ENCODE peak calls at places on chromosomes 11 and 22, in four cellular contexts. E is K562, U is IMR-90, Y is keratinocyte. A is an unnamed sample.
A peak's percentile ranks its signal among the peaks of the same experiment; 100 is the strongest.

GRCh38 chr11:110432713-110433392 is 3.1 kb downstream of the FDX1 start:
- DNase-seq in E (no peak), U (peak; percentile 60), Y (no peak), A (peak; percentile 57)

GRCh38 chr11:65558785-65559509 is 788 bp upstream of the LTBP3 start:
- DNase-seq in E (no peak), U (peak; percentile 33), Y (no peak), A (peak; percentile 72)

GRCh38 chr11:117696489-117696888 is 100.5 kb downstream of the DSCAML1 start:
- DNase-seq in E (no peak), U (no peak), Y (no peak), A (no peak)

GRCh38 chr11:74141274-74141695 is 29.5 kb downstream of the C2CD3 start:
- DNase-seq in E (no peak), U (no peak), Y (no peak), A (peak; percentile 24)

GRCh38 chr11:66157182-66157864 is 87.3 kb downstream of the PACS1 start:
- DNase-seq in E (peak; percentile 38), U (peak; percentile 36), Y (no peak), A (peak; percentile 20)

GRCh38 chr11:11871991-11872401 is 30.2 kb downstream of the USP47 start:
- DNase-seq in E (no peak), U (no peak), Y (no peak), A (no peak)

GRCh38 chr22:31757265-31757664 is 3.4 kb downstream of the DEPDC5 start:
- DNase-seq in E (no peak), U (no peak), Y (no peak), A (no peak)

GRCh38 chr11:6812391-6813005 is 13.0 kb upstream of the OR6A2 start:
- DNase-seq in E (peak; percentile 59), U (peak; percentile 34), Y (peak; percentile 19), A (peak; percentile 48)

GRCh38 chr11:1204381-1205101 is 18.3 kb upstream of the MUC5B start:
- DNase-seq in E (no peak), U (no peak), Y (no peak), A (no peak)

GRCh38 chr11:76670475-76671235 is at the start of gene LRRC32:
- DNase-seq in E (peak; percentile 36), U (no peak), Y (no peak), A (peak; percentile 82)

GRCh38 chr11:78414321-78415051 is 3.1 kb downstream of the GAB2 start:
- DNase-seq in E (peak; percentile 65), U (peak; percentile 43), Y (no peak), A (peak; percentile 23)

GRCh38 chr11:111823131-111823530 is 48.2 kb downstream of the ALG9 start:
- DNase-seq in E (no peak), U (no peak), Y (no peak), A (no peak)

GRCh38 chr11:129853508-129854228 is 38.0 kb downstream of the TMEM45B start:
- DNase-seq in E (no peak), U (peak; percentile 49), Y (peak; percentile 64), A (no peak)

GRCh38 chr11:5807580-5807979 is 1.1 kb upstream of the OR52N2 start:
- DNase-seq in E (no peak), U (no peak), Y (no peak), A (no peak)

GRCh38 chr11:44634401-44635281 is 69.2 kb downstream of the CD82 start:
- DNase-seq in E (peak; percentile 69), U (peak; percentile 79), Y (peak; percentile 26), A (peak; percentile 75)

GRCh38 chr11:22879615-22880014 is 19.3 kb upstream of the CCDC179 start:
- DNase-seq in E (no peak), U (peak; percentile 40), Y (no peak), A (peak; percentile 42)

GRCh38 chr11:110311783-110312578 is 15.6 kb upstream of the RDX start:
- DNase-seq in E (peak; percentile 41), U (peak; percentile 75), Y (no peak), A (peak; percentile 90)

GRCh38 chr22:50072714-50073538 is 12.3 kb downstream of the MLC1 start:
- DNase-seq in E (no peak), U (no peak), Y (no peak), A (no peak)

GRCh38 chr22:37318255-37319109 is 36.2 kb downstream of the CYTH4 start:
- DNase-seq in E (no peak), U (no peak), Y (no peak), A (no peak)

GRCh38 chr11:86193297-86194095 is 51.1 kb upstream of the EED start:
- DNase-seq in E (peak; percentile 97), U (peak; percentile 80), Y (peak; percentile 80), A (peak; percentile 84)

GRCh38 chr11:110858556-110858921 is 146.3 kb upstream of the ARHGAP20 start:
- DNase-seq in E (no peak), U (no peak), Y (no peak), A (no peak)

GRCh38 chr11:133947298-133947905 is 9.4 kb downstream of the IGSF9B start:
- DNase-seq in E (peak; percentile 10), U (peak; percentile 23), Y (no peak), A (peak; percentile 20)

GRCh38 chr11:2201542-2201941 is 29.9 kb upstream of the TH start:
- DNase-seq in E (no peak), U (no peak), Y (no peak), A (no peak)

GRCh38 chr11:5242933-5243844 is 6.5 kb downstream of the HBG1 start:
- DNase-seq in E (peak; percentile 88), U (peak; percentile 53), Y (no peak), A (no peak)

GRCh38 chr11:61075891-61076290 is 26.4 kb upstream of the CD5 start:
- DNase-seq in E (no peak), U (peak; percentile 35), Y (no peak), A (no peak)

GRCh38 chr22:37314315-37315046 is 32.2 kb downstream of the CYTH4 start:
- DNase-seq in E (no peak), U (no peak), Y (no peak), A (peak; percentile 26)

GRCh38 chr22:37176464-37177061 is 11.5 kb downstream of the C1QTNF6 start:
- DNase-seq in E (no peak), U (peak; percentile 78), Y (no peak), A (peak; percentile 96)

GRCh38 chr22:38612217-38613006 is 42.4 kb upstream of the DMC1 start:
- DNase-seq in E (no peak), U (no peak), Y (no peak), A (no peak)

GRCh38 chr11:120978701-120979100 is 45.2 kb upstream of the TBCEL start:
- DNase-seq in E (no peak), U (no peak), Y (no peak), A (no peak)

DNA sequence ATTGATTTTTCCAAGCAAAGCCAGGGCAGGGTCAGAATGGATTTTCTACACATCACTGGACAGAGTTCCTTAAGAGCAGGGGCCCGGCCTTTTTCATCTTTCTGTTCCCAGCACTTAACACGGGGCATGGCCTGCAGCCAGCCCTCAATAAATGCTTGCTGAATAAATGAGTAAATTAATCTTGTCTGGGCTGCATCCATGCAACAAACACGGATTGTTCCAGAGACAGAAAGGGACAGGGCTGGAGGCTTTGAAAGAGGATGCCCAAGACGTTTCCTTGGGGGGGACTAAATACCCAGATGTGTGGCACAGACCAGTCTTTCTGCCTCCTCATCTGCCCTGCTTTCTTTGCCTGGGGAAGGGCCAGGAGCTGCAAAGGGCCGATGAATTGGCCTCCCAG is 40.4 kb downstream of the SHISAL1 start:
- DNase-seq in E (no peak), U (no peak), Y (no peak), A (no peak)
- H3K9me1 ChIP-seq in E (no peaks in the 10 kb centered on the region), U (peaks cover 7% of the 10 kb centered on the region), Y (no peaks in the 10 kb centered on the region), A (no peaks in the 10 kb centered on the region)

DNA sequence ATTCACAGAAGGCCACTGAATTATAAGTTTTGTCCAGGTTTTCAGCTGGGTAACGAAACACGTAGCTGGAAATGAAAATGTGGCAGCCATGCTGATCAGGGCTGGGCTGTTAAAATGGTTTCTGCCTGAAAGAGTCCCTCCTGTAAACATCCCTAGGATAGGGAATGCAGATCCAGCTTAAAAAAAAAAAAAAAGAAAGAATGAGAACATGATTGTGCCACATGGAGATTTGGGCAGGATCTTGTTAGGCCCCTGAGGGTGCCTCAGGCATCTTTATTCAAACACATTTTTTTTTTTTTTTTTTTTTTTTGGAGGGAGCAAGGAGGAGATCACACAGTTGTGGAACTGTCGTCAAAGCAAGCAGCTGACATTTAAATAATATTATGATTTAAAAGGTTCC is 900.3 kb downstream of the OPCML start:
- DNase-seq in E (no peak), U (peak; percentile 8), Y (no peak), A (no peak)
- H2AFZ ChIP-seq in E (no peak overlapping the region), U (no peak overlapping the region), Y (no peak overlapping the region), A (no peak overlapping the region)

GRCh38 chr22:44309137-44309536 is 3.6 kb downstream of the SHISAL1 start:
- DNase-seq in E (no peak), U (peak; percentile 98), Y (peak; percentile 93), A (peak; percentile 29)

GRCh38 chr22:44309647-44310046 is 3.1 kb downstream of the SHISAL1 start:
- DNase-seq in E (no peak), U (no peak), Y (no peak), A (no peak)

GRCh38 chr22:44305888-44306287 is 6.9 kb downstream of the SHISAL1 start:
- DNase-seq in E (no peak), U (no peak), Y (no peak), A (no peak)

GRCh38 chr22:44305455-44305854 is 7.3 kb downstream of the SHISAL1 start:
- DNase-seq in E (no peak), U (no peak), Y (no peak), A (no peak)

DNA sequence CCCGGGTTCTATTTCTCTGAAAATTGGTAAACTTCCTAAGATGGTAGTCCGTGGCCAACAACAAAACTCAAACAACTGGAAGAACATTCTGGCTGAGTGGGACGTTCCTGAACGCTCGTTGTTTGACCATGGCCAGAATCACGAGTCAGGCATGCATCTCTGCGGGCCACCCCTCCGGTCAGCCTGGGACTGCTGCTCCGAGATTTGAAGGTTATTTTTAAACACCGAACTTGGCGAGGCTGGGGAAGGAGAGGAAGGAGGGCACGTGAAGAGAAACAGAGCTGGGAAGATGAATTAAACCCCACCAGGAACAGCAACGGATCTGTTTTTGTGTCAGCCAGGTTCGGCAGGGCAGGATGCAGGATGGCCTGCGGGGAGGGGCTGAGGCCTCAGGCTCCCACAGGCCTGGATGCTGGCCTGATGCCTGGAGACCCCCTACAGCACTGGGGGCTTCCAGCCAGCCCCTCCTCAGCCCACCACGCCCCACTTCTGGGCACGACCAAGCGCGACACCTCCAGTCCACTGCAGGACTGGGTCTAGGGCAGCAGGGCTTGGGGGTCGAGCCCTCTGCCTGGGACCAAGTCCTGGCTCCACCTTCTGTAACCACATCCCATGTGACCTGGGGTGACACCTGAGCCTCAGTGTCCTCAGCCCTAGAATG is 5.1 kb downstream of the SHISAL1 start:
- DNase-seq in E (no peak), U (peak; percentile 19), Y (no peak), A (no peak)
- H3K4me3 ChIP-seq in E (no peak overlapping the region), U (no peak overlapping the region), Y (no peak overlapping the region), A (no peak overlapping the region)

GRCh38 chr11:101470881-101471535 is 112.8 kb downstream of the TRPC6 start:
- DNase-seq in E (no peak), U (peak; percentile 75), Y (no peak), A (no peak)

GRCh38 chr11:101474666-101475065 is 109.1 kb downstream of the TRPC6 start:
- DNase-seq in E (no peak), U (no peak), Y (no peak), A (no peak)

GRCh38 chr11:101466352-101466751 is 117.5 kb downstream of the TRPC6 start:
- DNase-seq in E (no peak), U (no peak), Y (no peak), A (no peak)

GRCh38 chr11:101475699-101476098 is 108.1 kb downstream of the TRPC6 start:
- DNase-seq in E (no peak), U (no peak), Y (no peak), A (no peak)

DNA sequence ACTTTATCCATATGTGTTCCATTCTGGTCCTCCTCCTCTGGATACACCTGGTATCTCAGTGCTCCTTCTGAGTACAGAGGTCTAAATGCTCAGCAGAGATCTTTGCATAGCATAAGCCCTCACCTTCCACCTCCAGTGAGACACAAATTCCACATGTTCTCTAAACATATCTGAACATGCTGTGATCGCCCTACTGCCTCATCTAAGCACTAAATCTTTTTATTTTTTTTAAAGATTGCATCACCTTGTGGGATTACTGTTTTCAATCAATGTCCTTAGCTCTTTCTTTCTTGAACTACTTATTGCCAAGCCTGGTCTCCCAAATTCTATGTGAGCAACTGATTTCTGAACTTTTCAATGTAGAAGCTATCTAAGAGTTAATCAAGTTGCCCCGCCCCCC is 113.4 kb downstream of the TRPC6 start:
- DNase-seq in E (no peak), U (peak; percentile 22), Y (no peak), A (no peak)
- H3K9me1 ChIP-seq in E (no peaks in the 10 kb centered on the region), U (peaks cover 2% of the 10 kb centered on the region), Y (no peaks in the 10 kb centered on the region), A (no peaks in the 10 kb centered on the region)